ENCODE peak calls at places on chromosomes 12 and 14, in eight cellular contexts. B is activated gamma-delta T cell; I is left ventricle myocardium superior; K is SIG-M5; H is AG08396; R is natural killer cell treated with Interleukin-12 subunit alpha and Interleukin-12 subunit beta and Interleukin-15 and Interleukin-18, amount 100 ng/mL, for 72 hours; U is colonic mucosa; N is RKO. S is an unnamed sample.

GRCh38 chr14:60094306-60094897 is 2.7 kb downstream of the PCNX4 start:
- DNase-seq in B (no peak), U (no peak), I (no peak), H (no peak), K (no peak), N (peak; percentile 92), R (peak; percentile 72), S (no peak)

GRCh38 chr12:48261773-48262172 is 58.7 kb upstream of the OR10AD1 start:
- DNase-seq in N (no peak), U (no peak), K (no peak), I (no peak), R (no peak), H (no peak), B (no peak), S (no peak)

GRCh38 chr12:30531731-30532678 is 163.7 kb downstream of the IPO8 start:
- DNase-seq in B (no peak), K (no peak), U (no peak), N (no peak), I (no peak), H (no peak), R (no peak), S (no peak)

GRCh38 chr14:51871846-51872245 is 11.4 kb downstream of the GNG2 start:
- DNase-seq in R (no peak), H (no peak), U (no peak), K (no peak), B (no peak), N (no peak), I (no peak), S (no peak)

GRCh38 chr12:754871-755562 is 2.6 kb downstream of the WNK1 start:
- DNase-seq in R (no peak), U (no peak), K (peak; percentile 71), B (no peak), H (peak; percentile 63), I (no peak), N (peak; percentile 95), S (no peak)

GRCh38 chr14:69355955-69356321 is 42.2 kb downstream of the ERH start:
- DNase-seq in K (no peak), H (peak; percentile 62), U (no peak), I (peak; percentile 52), N (no peak), B (no peak), R (no peak), S (no peak)

GRCh38 chr12:14612895-14613294 is 45.2 kb upstream of the PLBD1 start:
- DNase-seq in I (no peak), B (no peak), K (no peak), U (no peak), R (no peak), N (no peak), H (no peak), S (no peak)

GRCh38 chr12:89969098-89969497 is 260.5 kb upstream of the ATP2B1 start:
- DNase-seq in K (no peak), U (no peak), N (no peak), I (no peak), R (no peak), B (no peak), H (no peak), S (no peak)